ENCODE peak calls at places on chromosomes 3 and 15, in nine cellular contexts. E is spleen, Q is A549, D is astrocyte of the cerebellum, F is epithelial cell of esophagus, Z is fibroblast of mammary gland, A is AG04449, L is IMR-90, V is HFF-Myc. I is an unnamed sample.

GRCh38 chr3:141410408-141410807 is 42.1 kb downstream of the ZBTB38 start:
- DNase-seq in F (no peak), E (no peak), Q (no peak), L (peak; percentile 83), D (no peak), Z (peak; percentile 75), A (no peak), V (no peak), I (no peak)

GRCh38 chr3:46821553-46821952 is 41.7 kb downstream of the MYL3 start:
- DNase-seq in V (no peak), E (no peak), L (no peak), D (no peak), F (no peak), Q (no peak), Z (no peak), A (no peak), I (no peak)

GRCh38 chr3:88195951-88196434 is 46.2 kb downstream of the C3orf38 start:
- DNase-seq in E (no peak), V (no peak), A (no peak), L (peak; percentile 56), D (peak; percentile 34), F (peak; percentile 23), Q (no peak), Z (peak; percentile 56), I (peak; percentile 22)

GRCh38 chr3:143171141-143171651 is 51.6 kb downstream of the CHST2 start:
- DNase-seq in A (peak; percentile 28), Z (peak; percentile 68), V (no peak), D (no peak), L (peak; percentile 77), F (no peak), Q (no peak), E (no peak), I (peak; percentile 65)

GRCh38 chr15:77515613-77516012 is 94.9 kb downstream of the HMG20A start:
- DNase-seq in L (no peak), V (no peak), E (no peak), Q (no peak), D (no peak), A (no peak), F (no peak), Z (no peak), I (no peak)

GRCh38 chr3:81823882-81824395 is 62.5 kb upstream of the GBE1 start:
- DNase-seq in E (no peak), Q (no peak), Z (peak; percentile 23), L (no peak), A (no peak), V (no peak), F (no peak), D (no peak), I (peak; percentile 58)

GRCh38 chr3:16290827-16291196 is 25.8 kb downstream of the OXNAD1 start:
- DNase-seq in Z (no peak), F (no peak), L (no peak), D (no peak), Q (no peak), V (no peak), A (no peak), E (no peak), I (no peak)

GRCh38 chr3:134355416-134355815 is 18.8 kb downstream of the AMOTL2 start:
- DNase-seq in L (no peak), E (peak; percentile 15), Q (no peak), Z (no peak), V (no peak), D (no peak), F (no peak), A (no peak), I (no peak)

GRCh38 chr3:106862067-106862466 is 515.2 kb upstream of the CCDC54 start:
- DNase-seq in Q (no peak), A (peak; percentile 44), V (no peak), D (peak; percentile 52), E (no peak), L (peak; percentile 70), F (peak; percentile 26), Z (peak; percentile 38), I (peak; percentile 53)

GRCh38 chr15:40942337-40942854 is 10.9 kb upstream of the CHAC1 start:
- DNase-seq in Q (no peak), L (no peak), A (no peak), D (no peak), Z (no peak), F (no peak), E (no peak), V (no peak), I (no peak)

GRCh38 chr3:111299070-111299672 is 227.6 kb downstream of the NECTIN3 start:
- DNase-seq in A (no peak), V (peak; percentile 10), F (peak; percentile 54), E (no peak), Z (peak; percentile 51), D (peak; percentile 20), L (peak; percentile 52), Q (no peak), I (peak; percentile 48)

GRCh38 chr15:46567968-46568367 is 933.1 kb downstream of the SQOR start:
- DNase-seq in V (no peak), E (no peak), Q (no peak), F (no peak), Z (no peak), D (no peak), A (no peak), L (no peak), I (no peak)

GRCh38 chr3:124885466-124886167 is 1.5 kb downstream of the ITGB5 start:
- DNase-seq in V (no peak), F (no peak), D (no peak), E (no peak), Q (no peak), Z (peak; percentile 59), L (no peak), A (no peak), I (peak; percentile 32)

DNA sequence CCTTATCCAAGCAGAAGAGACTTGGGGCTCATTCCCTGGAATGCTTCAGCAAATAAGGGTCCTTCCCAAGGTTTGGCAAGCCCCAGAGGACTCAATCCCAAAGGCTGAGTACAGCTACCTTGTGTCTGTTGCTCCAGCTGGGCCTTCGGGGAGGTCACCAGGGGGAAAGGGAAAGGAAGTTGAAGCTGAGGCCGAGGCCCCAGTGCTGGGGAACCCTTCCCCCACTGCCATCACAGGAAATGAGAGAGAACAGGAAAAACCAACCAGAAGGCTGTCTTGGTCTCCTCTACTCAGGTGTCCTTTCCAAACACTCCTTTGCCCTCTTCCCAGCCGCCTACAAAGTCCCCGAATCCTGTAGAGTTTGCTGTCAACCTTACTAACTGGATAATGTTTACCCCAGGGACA is 5.7 kb downstream of the CSRNP1 start:
- DNase-seq in E (peak; percentile 90), Q (no peak), V (peak; percentile 45), L (peak; percentile 55), D (no peak), F (no peak), Z (peak; percentile 51), A (no peak), I (peak; percentile 64)
- H3K4me3 ChIP-seq in E (peak overlapping the region; percentile 19), Q (peak overlapping the region; percentile 18), V (peak overlapping the region; percentile 31), L (no peak overlapping the region), D (no peak overlapping the region), F (no peak overlapping the region), Z (no peak overlapping the region), A (peak overlapping the region; percentile 19), I (no peak overlapping the region)

GRCh38 chr15:68629519-68630204 is 50.9 kb downstream of the CORO2B start:
- DNase-seq in L (no peak), E (no peak), A (no peak), D (no peak), Q (no peak), V (no peak), F (no peak), Z (no peak), I (no peak)

GRCh38 chr15:68631621-68632051 is 52.8 kb downstream of the CORO2B start:
- DNase-seq in Z (no peak), V (no peak), A (no peak), E (peak; percentile 85), F (no peak), D (no peak), L (no peak), Q (no peak), I (no peak)

GRCh38 chr15:68632101-68632500 is 53.3 kb downstream of the CORO2B start:
- DNase-seq in L (no peak), A (no peak), Q (no peak), E (no peak), D (no peak), Z (no peak), F (no peak), V (no peak), I (no peak)

GRCh38 chr15:68630205-68630555 is 51.4 kb downstream of the CORO2B start:
- DNase-seq in E (peak; percentile 54), V (no peak), Z (no peak), Q (no peak), D (no peak), L (no peak), F (no peak), A (no peak), I (no peak)

GRCh38 chr15:68630836-68631235 is 52.0 kb downstream of the CORO2B start:
- DNase-seq in E (peak; percentile 64), D (no peak), Z (no peak), A (no peak), F (no peak), V (no peak), L (no peak), Q (no peak), I (no peak)
- TF ChIP-seq CTCF in E (no peak), D (peak; percentile 28), Z (no peak), A (no peak), F (no peak), V (no peak), L (peak; percentile 5), Q (no peak), I (no peak)

DNA sequence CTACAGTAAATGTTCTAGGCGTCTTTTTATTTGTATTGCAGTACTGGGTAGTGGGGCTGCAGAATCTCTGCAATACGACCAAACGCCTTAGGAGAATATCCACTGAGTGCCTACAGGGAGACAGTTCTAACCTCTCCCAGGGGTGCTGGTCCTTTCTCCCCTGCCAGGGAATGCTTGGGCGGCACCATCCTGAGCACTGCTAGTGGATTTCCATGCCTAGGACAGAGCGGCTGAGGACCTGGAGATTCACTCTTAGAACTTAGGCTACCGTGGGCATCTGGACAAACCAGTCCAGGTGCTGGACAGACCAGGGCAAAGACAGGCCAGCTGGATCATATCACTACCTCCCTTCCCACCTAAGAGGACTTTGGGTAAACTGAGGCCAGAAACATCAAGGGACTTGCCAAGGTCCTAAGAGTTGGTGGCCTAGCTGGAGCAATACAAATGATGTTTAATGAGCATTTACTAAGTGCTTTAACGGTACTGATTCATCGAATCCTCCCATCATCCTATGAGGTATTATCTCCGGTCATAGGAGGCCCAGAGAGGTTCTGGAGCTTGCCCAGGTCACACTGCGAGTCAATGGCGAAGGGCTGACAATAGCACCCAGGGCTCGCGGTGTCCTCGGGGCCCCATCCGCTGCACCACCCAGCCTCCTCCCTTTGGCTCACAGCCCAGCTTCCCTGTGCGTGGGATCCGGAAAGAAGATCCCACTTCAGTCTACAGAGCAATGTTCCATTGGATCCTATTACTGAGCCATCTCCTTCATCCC is 822 bp downstream of the TMEM44 start:
- DNase-seq in Z (peak; percentile 61), Q (peak; percentile 24), L (peak; percentile 38), V (no peak), A (no peak), D (no peak), E (peak; percentile 7), F (peak; percentile 30), I (peak; percentile 64)
- H3K4me3 ChIP-seq in Z (peak overlapping the region; percentile 75), Q (peak overlapping the region; percentile 95), L (peak overlapping the region; percentile 75), V (peak overlapping the region; percentile 70), A (peak overlapping the region; percentile 73), D (peak overlapping the region; percentile 72), E (peak overlapping the region; percentile 62), F (peak overlapping the region; percentile 57), I (peak overlapping the region; percentile 57)

GRCh38 chr3:182622241-182622545 is 171.1 kb upstream of the ATP11B start:
- DNase-seq in V (no peak), A (no peak), Z (no peak), F (no peak), Q (no peak), L (no peak), D (no peak), E (no peak), I (no peak)
- TF ChIP-seq CTCF in V (no peak), A (no peak), Z (no peak), F (no peak), Q (no peak), L (no peak), D (no peak), E (no peak), I (no peak)